ENCODE peak calls at places on chromosomes 16 and 17, in six cellular contexts. One of them, this sample, is unnamed.

GRCh38 chr16:58443783-58444182 is 51.5 kb downstream of the GINS3 start:
- DNase-seq in A549: no peak
- DNase-seq in astrocyte of the cerebellum: no peak
- DNase-seq in neural progenitor cell: no peak
- DNase-seq in bronchial epithelial cell: no peak
- DNase-seq in effector memory CD4-positive, alpha-beta T cell: no peak
- DNase-seq in this sample: no peak

GRCh38 chr17:58533616-58534188 is 19.3 kb upstream of the MTMR4 start:
- DNase-seq in A549: no peak
- DNase-seq in astrocyte of the cerebellum: no peak
- DNase-seq in neural progenitor cell: no peak
- DNase-seq in bronchial epithelial cell: no peak
- DNase-seq in effector memory CD4-positive, alpha-beta T cell: no peak
- DNase-seq in this sample: no peak

GRCh38 chr16:71412270-71413160 is 29.3 kb downstream of the TLE7 start:
- DNase-seq in A549: peak
- DNase-seq in astrocyte of the cerebellum: peak
- DNase-seq in neural progenitor cell: peak
- DNase-seq in bronchial epithelial cell: peak
- DNase-seq in effector memory CD4-positive, alpha-beta T cell: peak
- DNase-seq in this sample: peak

GRCh38 chr17:28725660-28726395 is at the start of gene TLCD1:
- DNase-seq in A549: peak
- DNase-seq in astrocyte of the cerebellum: no peak
- DNase-seq in neural progenitor cell: peak
- DNase-seq in bronchial epithelial cell: peak
- DNase-seq in effector memory CD4-positive, alpha-beta T cell: peak
- DNase-seq in this sample: peak

GRCh38 chr16:84907046-84907445 is 87.3 kb downstream of the CRISPLD2 start:
- DNase-seq in A549: no peak
- DNase-seq in astrocyte of the cerebellum: no peak
- DNase-seq in neural progenitor cell: no peak
- DNase-seq in bronchial epithelial cell: no peak
- DNase-seq in effector memory CD4-positive, alpha-beta T cell: no peak
- DNase-seq in this sample: no peak

GRCh38 chr17:6657633-6658287 is 6.2 kb downstream of the C17orf100 start:
- DNase-seq in A549: no peak
- DNase-seq in astrocyte of the cerebellum: no peak
- DNase-seq in neural progenitor cell: no peak
- DNase-seq in bronchial epithelial cell: no peak
- DNase-seq in effector memory CD4-positive, alpha-beta T cell: no peak
- DNase-seq in this sample: no peak

GRCh38 chr16:19524866-19525723 is 1.4 kb downstream of the CCP110 start:
- DNase-seq in A549: no peak
- DNase-seq in astrocyte of the cerebellum: no peak
- DNase-seq in neural progenitor cell: peak
- DNase-seq in bronchial epithelial cell: peak
- DNase-seq in effector memory CD4-positive, alpha-beta T cell: no peak
- DNase-seq in this sample: no peak

GRCh38 chr17:7281953-7282751 is 634 bp downstream of the SLC2A4 start:
- DNase-seq in A549: no peak
- DNase-seq in astrocyte of the cerebellum: no peak
- DNase-seq in neural progenitor cell: no peak
- DNase-seq in bronchial epithelial cell: no peak
- DNase-seq in effector memory CD4-positive, alpha-beta T cell: no peak
- DNase-seq in this sample: no peak

GRCh38 chr16:12178251-12178990 is 201.9 kb downstream of the SNX29 start:
- DNase-seq in A549: no peak
- DNase-seq in astrocyte of the cerebellum: peak
- DNase-seq in neural progenitor cell: peak
- DNase-seq in bronchial epithelial cell: no peak
- DNase-seq in effector memory CD4-positive, alpha-beta T cell: no peak
- DNase-seq in this sample: peak

GRCh38 chr17:40559954-40560591 is 5.2 kb downstream of the CCR7 start:
- DNase-seq in A549: peak
- DNase-seq in astrocyte of the cerebellum: peak
- DNase-seq in neural progenitor cell: peak
- DNase-seq in bronchial epithelial cell: peak
- DNase-seq in effector memory CD4-positive, alpha-beta T cell: peak
- DNase-seq in this sample: peak

GRCh38 chr17:49290690-49291326 is 60.2 kb upstream of the PHOSPHO1 start:
- DNase-seq in A549: peak
- DNase-seq in astrocyte of the cerebellum: peak
- DNase-seq in neural progenitor cell: peak
- DNase-seq in bronchial epithelial cell: peak
- DNase-seq in effector memory CD4-positive, alpha-beta T cell: no peak
- DNase-seq in this sample: peak

GRCh38 chr17:46883871-46884270 is 32.5 kb downstream of the WNT9B start:
- DNase-seq in A549: no peak
- DNase-seq in astrocyte of the cerebellum: no peak
- DNase-seq in neural progenitor cell: no peak
- DNase-seq in bronchial epithelial cell: no peak
- DNase-seq in effector memory CD4-positive, alpha-beta T cell: no peak
- DNase-seq in this sample: no peak

GRCh38 chr16:2919511-2920255 is 8.0 kb downstream of the FLYWCH1 start:
- DNase-seq in A549: peak
- DNase-seq in astrocyte of the cerebellum: peak
- DNase-seq in neural progenitor cell: peak
- DNase-seq in bronchial epithelial cell: peak
- DNase-seq in effector memory CD4-positive, alpha-beta T cell: peak
- DNase-seq in this sample: peak

GRCh38 chr17:77451271-77451893 is 310.6 kb downstream of the SEC14L1 start:
- DNase-seq in A549: no peak
- DNase-seq in astrocyte of the cerebellum: peak
- DNase-seq in neural progenitor cell: peak
- DNase-seq in bronchial epithelial cell: no peak
- DNase-seq in effector memory CD4-positive, alpha-beta T cell: peak
- DNase-seq in this sample: peak

GRCh38 chr16:50496990-50497389 is 51.2 kb upstream of the NKD1 start:
- DNase-seq in A549: no peak
- DNase-seq in astrocyte of the cerebellum: no peak
- DNase-seq in neural progenitor cell: no peak
- DNase-seq in bronchial epithelial cell: peak
- DNase-seq in effector memory CD4-positive, alpha-beta T cell: no peak
- DNase-seq in this sample: no peak

GRCh38 chr17:75720656-75721462 is at the start of gene ITGB4:
- DNase-seq in A549: peak
- DNase-seq in astrocyte of the cerebellum: no peak
- DNase-seq in neural progenitor cell: peak
- DNase-seq in bronchial epithelial cell: peak
- DNase-seq in effector memory CD4-positive, alpha-beta T cell: peak
- DNase-seq in this sample: peak

GRCh38 chr16:85192736-85193493 is 80.6 kb upstream of the CIBAR2 start:
- DNase-seq in A549: no peak
- DNase-seq in astrocyte of the cerebellum: no peak
- DNase-seq in neural progenitor cell: no peak
- DNase-seq in bronchial epithelial cell: no peak
- DNase-seq in effector memory CD4-positive, alpha-beta T cell: no peak
- DNase-seq in this sample: no peak

GRCh38 chr17:58136669-58137279 is 11.4 kb upstream of the OR4D1 start:
- DNase-seq in A549: peak
- DNase-seq in astrocyte of the cerebellum: no peak
- DNase-seq in neural progenitor cell: peak
- DNase-seq in bronchial epithelial cell: peak
- DNase-seq in effector memory CD4-positive, alpha-beta T cell: no peak
- DNase-seq in this sample: no peak

GRCh38 chr16:73145166-73145565 is 97.2 kb upstream of the ZFHX3 start:
- DNase-seq in A549: no peak
- DNase-seq in astrocyte of the cerebellum: no peak
- DNase-seq in neural progenitor cell: peak
- DNase-seq in bronchial epithelial cell: no peak
- DNase-seq in effector memory CD4-positive, alpha-beta T cell: no peak
- DNase-seq in this sample: no peak

GRCh38 chr16:149024-149675 is 3.3 kb upstream of the HBZ start:
- DNase-seq in A549: no peak
- DNase-seq in astrocyte of the cerebellum: no peak
- DNase-seq in neural progenitor cell: no peak
- DNase-seq in bronchial epithelial cell: no peak
- DNase-seq in effector memory CD4-positive, alpha-beta T cell: no peak
- DNase-seq in this sample: peak

GRCh38 chr16:152141-153128 is at the start of gene HBZ:
- DNase-seq in A549: no peak
- DNase-seq in astrocyte of the cerebellum: no peak
- DNase-seq in neural progenitor cell: no peak
- DNase-seq in bronchial epithelial cell: no peak
- DNase-seq in effector memory CD4-positive, alpha-beta T cell: no peak
- DNase-seq in this sample: no peak

GRCh38 chr16:155031-155398 is 2.6 kb downstream of the HBZ start:
- DNase-seq in A549: no peak
- DNase-seq in astrocyte of the cerebellum: no peak
- DNase-seq in neural progenitor cell: no peak
- DNase-seq in bronchial epithelial cell: no peak
- DNase-seq in effector memory CD4-positive, alpha-beta T cell: no peak
- DNase-seq in this sample: no peak

GRCh38 chr16:159136-159849 is 6.5 kb upstream of the HBM start:
- DNase-seq in A549: no peak
- DNase-seq in astrocyte of the cerebellum: no peak
- DNase-seq in neural progenitor cell: no peak
- DNase-seq in bronchial epithelial cell: no peak
- DNase-seq in effector memory CD4-positive, alpha-beta T cell: no peak
- DNase-seq in this sample: no peak

GRCh38 chr16:154223-155030 is 2.0 kb downstream of the HBZ start:
- DNase-seq in A549: no peak
- DNase-seq in astrocyte of the cerebellum: no peak
- DNase-seq in neural progenitor cell: peak
- DNase-seq in bronchial epithelial cell: peak
- DNase-seq in effector memory CD4-positive, alpha-beta T cell: peak
- DNase-seq in this sample: peak
- H3K4me3 ChIP-seq in A549: peak
- H3K4me3 ChIP-seq in astrocyte of the cerebellum: peak
- H3K4me3 ChIP-seq in neural progenitor cell: peak
- H3K4me3 ChIP-seq in bronchial epithelial cell: peak
- H3K4me3 ChIP-seq in effector memory CD4-positive, alpha-beta T cell: peak
- H3K4me3 ChIP-seq in this sample: peak

DNA sequence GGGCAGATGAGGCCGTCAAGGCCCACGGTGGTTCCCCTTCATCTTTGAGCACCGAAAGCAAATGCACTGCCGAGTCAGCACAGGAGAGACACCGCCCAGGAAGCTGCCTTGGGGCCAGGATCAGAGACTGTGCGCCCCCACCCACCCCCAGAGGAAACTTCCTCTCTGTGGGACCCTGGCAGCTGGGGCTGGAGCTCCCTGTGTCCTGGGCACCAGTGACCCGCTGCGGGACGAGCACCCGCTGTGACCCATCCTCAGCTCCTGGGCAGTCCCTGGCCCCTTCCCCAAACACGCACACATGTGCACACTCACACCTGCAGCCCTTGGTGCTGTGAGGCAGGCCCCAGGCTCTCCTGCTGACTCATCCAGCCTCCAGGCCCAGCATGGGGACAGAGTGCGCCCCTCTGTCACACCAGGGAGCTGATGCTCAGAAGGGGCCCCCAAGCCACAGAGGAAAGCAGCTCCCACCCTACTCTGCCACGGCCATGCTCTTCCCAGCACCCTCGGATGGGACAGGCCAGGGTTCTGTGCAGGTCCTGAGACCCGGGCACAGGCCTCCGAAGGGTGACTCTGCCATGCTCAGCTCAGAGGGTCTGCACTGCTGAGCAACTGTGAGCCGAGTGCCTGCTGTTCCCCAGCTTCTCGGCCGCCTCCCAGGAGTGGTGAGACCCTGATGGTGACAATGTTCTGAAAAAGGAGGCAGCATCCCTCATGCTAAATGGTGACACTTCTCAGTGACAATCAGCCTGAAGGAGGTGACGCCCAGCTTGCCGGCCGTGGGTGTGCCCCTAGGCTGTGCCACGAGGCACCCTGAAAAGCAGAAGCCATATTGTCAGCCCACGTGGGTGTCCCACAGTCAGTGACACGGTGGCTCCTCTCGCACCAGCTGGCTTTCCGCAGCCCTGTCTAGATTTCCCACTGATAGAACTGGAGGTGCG is 3.6 kb downstream of the PIEZO1 start:
- DNase-seq in A549: no peak
- DNase-seq in astrocyte of the cerebellum: no peak
- DNase-seq in neural progenitor cell: no peak
- DNase-seq in bronchial epithelial cell: no peak
- DNase-seq in effector memory CD4-positive, alpha-beta T cell: peak
- DNase-seq in this sample: no peak
- H3K4me3 ChIP-seq in A549: no peak
- H3K4me3 ChIP-seq in astrocyte of the cerebellum: no peak
- H3K4me3 ChIP-seq in neural progenitor cell: no peak
- H3K4me3 ChIP-seq in bronchial epithelial cell: no peak
- H3K4me3 ChIP-seq in effector memory CD4-positive, alpha-beta T cell: peak
- H3K4me3 ChIP-seq in this sample: peak

DNA sequence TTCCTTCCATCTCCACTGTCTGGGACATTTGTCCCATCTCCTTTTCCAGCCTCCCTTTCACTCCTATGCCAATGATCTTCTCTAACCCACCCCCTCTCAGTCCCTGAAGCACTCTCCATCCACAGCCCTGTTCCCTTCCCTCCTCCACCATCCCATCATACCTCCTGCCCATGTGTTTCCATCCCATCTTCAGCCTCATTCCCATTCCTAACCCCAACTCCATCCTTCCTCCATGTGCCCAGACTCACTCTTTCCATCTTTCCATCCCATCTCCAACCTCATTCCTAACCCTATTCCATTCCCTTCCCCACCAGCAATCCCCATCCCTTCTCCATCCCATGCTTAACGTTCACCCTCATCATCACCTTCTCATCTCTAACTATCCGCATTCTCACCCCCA is 4.3 kb downstream of the IL27 start:
- DNase-seq in A549: no peak
- DNase-seq in astrocyte of the cerebellum: no peak
- DNase-seq in neural progenitor cell: no peak
- DNase-seq in bronchial epithelial cell: no peak
- DNase-seq in effector memory CD4-positive, alpha-beta T cell: no peak
- DNase-seq in this sample: no peak
- H3K4me3 ChIP-seq in A549: no peak
- H3K4me3 ChIP-seq in astrocyte of the cerebellum: no peak
- H3K4me3 ChIP-seq in neural progenitor cell: no peak
- H3K4me3 ChIP-seq in bronchial epithelial cell: no peak
- H3K4me3 ChIP-seq in effector memory CD4-positive, alpha-beta T cell: no peak
- H3K4me3 ChIP-seq in this sample: no peak

GRCh38 chr16:9791566-9791965 is 390.7 kb downstream of the GRIN2A start:
- DNase-seq in A549: no peak
- DNase-seq in astrocyte of the cerebellum: no peak
- DNase-seq in neural progenitor cell: peak
- DNase-seq in bronchial epithelial cell: no peak
- DNase-seq in effector memory CD4-positive, alpha-beta T cell: no peak
- DNase-seq in this sample: no peak

GRCh38 chr16:9790199-9790598 is 392.0 kb downstream of the GRIN2A start:
- DNase-seq in A549: no peak
- DNase-seq in astrocyte of the cerebellum: no peak
- DNase-seq in neural progenitor cell: no peak
- DNase-seq in bronchial epithelial cell: no peak
- DNase-seq in effector memory CD4-positive, alpha-beta T cell: no peak
- DNase-seq in this sample: no peak

GRCh38 chr16:9793623-9794022 is 388.6 kb downstream of the GRIN2A start:
- DNase-seq in A549: no peak
- DNase-seq in astrocyte of the cerebellum: no peak
- DNase-seq in neural progenitor cell: no peak
- DNase-seq in bronchial epithelial cell: no peak
- DNase-seq in effector memory CD4-positive, alpha-beta T cell: no peak
- DNase-seq in this sample: no peak

DNA sequence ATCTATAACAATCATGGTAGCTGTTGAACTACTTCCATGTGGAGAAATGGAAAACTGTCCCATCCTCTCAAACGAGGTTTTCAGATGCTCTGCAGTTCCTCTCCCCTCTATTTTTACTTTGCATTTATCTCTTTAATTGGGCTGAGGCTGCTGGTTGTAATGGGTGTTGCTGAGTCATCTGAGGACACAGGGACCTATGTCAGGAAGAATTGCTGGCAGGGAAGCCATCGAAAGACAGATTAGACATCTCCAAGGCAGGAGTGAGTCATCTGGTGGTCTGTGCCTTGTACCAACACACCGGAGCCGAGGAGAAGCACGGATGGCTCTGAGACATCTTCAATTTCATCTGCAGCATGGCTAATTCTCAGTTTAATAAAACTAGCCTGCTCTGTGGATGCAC is 394.5 kb downstream of the GRIN2A start:
- DNase-seq in A549: no peak
- DNase-seq in astrocyte of the cerebellum: no peak
- DNase-seq in neural progenitor cell: no peak
- DNase-seq in bronchial epithelial cell: no peak
- DNase-seq in effector memory CD4-positive, alpha-beta T cell: no peak
- DNase-seq in this sample: no peak
- H3K4me3 ChIP-seq in A549: no peak
- H3K4me3 ChIP-seq in astrocyte of the cerebellum: no peak
- H3K4me3 ChIP-seq in neural progenitor cell: no peak
- H3K4me3 ChIP-seq in bronchial epithelial cell: no peak
- H3K4me3 ChIP-seq in effector memory CD4-positive, alpha-beta T cell: no peak
- H3K4me3 ChIP-seq in this sample: no peak